ENCODE peak calls at places on chromosome 10, in five cellular contexts. One of them, this sample, is unnamed.

GRCh38 chr10:48232717-48233447 is 41.6 kb downstream of the FRMPD2 start:
- DNase-seq in T-helper 2 cell: no peak
- DNase-seq in T-helper 1 cell: no peak
- DNase-seq in stimulated activated CD8-positive, alpha-beta memory T cell treated with anti-CD3 and anti-CD28 coated beads, Interleukin-12 subunit alpha, Interleukin-12 subunit beta, amount 100 ng/mL, for 1 hour: no peak
- DNase-seq in NCI-H510A: no peak
- DNase-seq in this sample: no peak

GRCh38 chr10:34859170-34859569 is 44.1 kb upstream of the PARD3 start:
- DNase-seq in T-helper 2 cell: no peak
- DNase-seq in T-helper 1 cell: no peak
- DNase-seq in stimulated activated CD8-positive, alpha-beta memory T cell treated with anti-CD3 and anti-CD28 coated beads, Interleukin-12 subunit alpha, Interleukin-12 subunit beta, amount 100 ng/mL, for 1 hour: no peak
- DNase-seq in NCI-H510A: peak; percentile 2
- DNase-seq in this sample: no peak

GRCh38 chr10:88874271-88874670 is 5.8 kb upstream of the STAMBPL1 start:
- DNase-seq in T-helper 2 cell: no peak
- DNase-seq in T-helper 1 cell: no peak
- DNase-seq in stimulated activated CD8-positive, alpha-beta memory T cell treated with anti-CD3 and anti-CD28 coated beads, Interleukin-12 subunit alpha, Interleukin-12 subunit beta, amount 100 ng/mL, for 1 hour: no peak
- DNase-seq in NCI-H510A: no peak
- DNase-seq in this sample: no peak

GRCh38 chr10:121303273-121303890 is 294.9 kb downstream of the FGFR2 start:
- DNase-seq in T-helper 2 cell: no peak
- DNase-seq in T-helper 1 cell: no peak
- DNase-seq in stimulated activated CD8-positive, alpha-beta memory T cell treated with anti-CD3 and anti-CD28 coated beads, Interleukin-12 subunit alpha, Interleukin-12 subunit beta, amount 100 ng/mL, for 1 hour: no peak
- DNase-seq in NCI-H510A: no peak
- DNase-seq in this sample: no peak

GRCh38 chr10:78196964-78197363 is 163.3 kb downstream of the RPS24 start:
- DNase-seq in T-helper 2 cell: no peak
- DNase-seq in T-helper 1 cell: no peak
- DNase-seq in stimulated activated CD8-positive, alpha-beta memory T cell treated with anti-CD3 and anti-CD28 coated beads, Interleukin-12 subunit alpha, Interleukin-12 subunit beta, amount 100 ng/mL, for 1 hour: no peak
- DNase-seq in NCI-H510A: no peak
- DNase-seq in this sample: no peak

GRCh38 chr10:127694580-127695193 is 42.3 kb upstream of the FOXI2 start:
- DNase-seq in T-helper 2 cell: no peak
- DNase-seq in T-helper 1 cell: no peak
- DNase-seq in stimulated activated CD8-positive, alpha-beta memory T cell treated with anti-CD3 and anti-CD28 coated beads, Interleukin-12 subunit alpha, Interleukin-12 subunit beta, amount 100 ng/mL, for 1 hour: no peak
- DNase-seq in NCI-H510A: no peak
- DNase-seq in this sample: no peak

GRCh38 chr10:79444243-79445119 is 943 bp downstream of the ZCCHC24 start:
- DNase-seq in T-helper 2 cell: peak; percentile 27
- DNase-seq in T-helper 1 cell: peak; percentile 30
- DNase-seq in stimulated activated CD8-positive, alpha-beta memory T cell treated with anti-CD3 and anti-CD28 coated beads, Interleukin-12 subunit alpha, Interleukin-12 subunit beta, amount 100 ng/mL, for 1 hour: peak; percentile 26
- DNase-seq in NCI-H510A: peak; percentile 31
- DNase-seq in this sample: peak; percentile 46

GRCh38 chr10:92407305-92408016 is 116.5 kb downstream of the MARCHF5 start:
- DNase-seq in T-helper 2 cell: no peak
- DNase-seq in T-helper 1 cell: no peak
- DNase-seq in stimulated activated CD8-positive, alpha-beta memory T cell treated with anti-CD3 and anti-CD28 coated beads, Interleukin-12 subunit alpha, Interleukin-12 subunit beta, amount 100 ng/mL, for 1 hour: no peak
- DNase-seq in NCI-H510A: no peak
- DNase-seq in this sample: no peak

GRCh38 chr10:78756604-78757442 is 311.9 kb upstream of the ZMIZ1 start:
- DNase-seq in T-helper 2 cell: no peak
- DNase-seq in T-helper 1 cell: no peak
- DNase-seq in stimulated activated CD8-positive, alpha-beta memory T cell treated with anti-CD3 and anti-CD28 coated beads, Interleukin-12 subunit alpha, Interleukin-12 subunit beta, amount 100 ng/mL, for 1 hour: no peak
- DNase-seq in NCI-H510A: no peak
- DNase-seq in this sample: no peak

GRCh38 chr10:100896876-100897461 is 15.8 kb upstream of the SLF2 start:
- DNase-seq in T-helper 2 cell: no peak
- DNase-seq in T-helper 1 cell: no peak
- DNase-seq in stimulated activated CD8-positive, alpha-beta memory T cell treated with anti-CD3 and anti-CD28 coated beads, Interleukin-12 subunit alpha, Interleukin-12 subunit beta, amount 100 ng/mL, for 1 hour: no peak
- DNase-seq in NCI-H510A: no peak
- DNase-seq in this sample: no peak

GRCh38 chr10:12638103-12638502 is 288.8 kb downstream of the CAMK1D start:
- DNase-seq in T-helper 2 cell: no peak
- DNase-seq in T-helper 1 cell: no peak
- DNase-seq in stimulated activated CD8-positive, alpha-beta memory T cell treated with anti-CD3 and anti-CD28 coated beads, Interleukin-12 subunit alpha, Interleukin-12 subunit beta, amount 100 ng/mL, for 1 hour: no peak
- DNase-seq in NCI-H510A: peak; percentile 96
- DNase-seq in this sample: no peak

GRCh38 chr10:130354976-130355795 is 219.0 kb downstream of the GLRX3 start:
- DNase-seq in T-helper 2 cell: no peak
- DNase-seq in T-helper 1 cell: no peak
- DNase-seq in stimulated activated CD8-positive, alpha-beta memory T cell treated with anti-CD3 and anti-CD28 coated beads, Interleukin-12 subunit alpha, Interleukin-12 subunit beta, amount 100 ng/mL, for 1 hour: no peak
- DNase-seq in NCI-H510A: no peak
- DNase-seq in this sample: no peak

GRCh38 chr10:72335394-72336258 is 19.1 kb downstream of the DNAJB12 start:
- DNase-seq in T-helper 2 cell: no peak
- DNase-seq in T-helper 1 cell: no peak
- DNase-seq in stimulated activated CD8-positive, alpha-beta memory T cell treated with anti-CD3 and anti-CD28 coated beads, Interleukin-12 subunit alpha, Interleukin-12 subunit beta, amount 100 ng/mL, for 1 hour: no peak
- DNase-seq in NCI-H510A: no peak
- DNase-seq in this sample: no peak

GRCh38 chr10:69312537-69312936 is 34.2 kb downstream of the HK1 start:
- DNase-seq in T-helper 2 cell: no peak
- DNase-seq in T-helper 1 cell: no peak
- DNase-seq in stimulated activated CD8-positive, alpha-beta memory T cell treated with anti-CD3 and anti-CD28 coated beads, Interleukin-12 subunit alpha, Interleukin-12 subunit beta, amount 100 ng/mL, for 1 hour: no peak
- DNase-seq in NCI-H510A: no peak
- DNase-seq in this sample: no peak

GRCh38 chr10:84156768-84157167 is 16.8 kb upstream of the GPR15LG start:
- DNase-seq in T-helper 2 cell: no peak
- DNase-seq in T-helper 1 cell: no peak
- DNase-seq in stimulated activated CD8-positive, alpha-beta memory T cell treated with anti-CD3 and anti-CD28 coated beads, Interleukin-12 subunit alpha, Interleukin-12 subunit beta, amount 100 ng/mL, for 1 hour: peak; percentile 20
- DNase-seq in NCI-H510A: no peak
- DNase-seq in this sample: peak; percentile 38

GRCh38 chr10:12797471-12798262 is 203.8 kb downstream of the CCDC3 start:
- DNase-seq in T-helper 2 cell: no peak
- DNase-seq in T-helper 1 cell: no peak
- DNase-seq in stimulated activated CD8-positive, alpha-beta memory T cell treated with anti-CD3 and anti-CD28 coated beads, Interleukin-12 subunit alpha, Interleukin-12 subunit beta, amount 100 ng/mL, for 1 hour: no peak
- DNase-seq in NCI-H510A: no peak
- DNase-seq in this sample: no peak

GRCh38 chr10:92068900-92069299 is 145.3 kb downstream of the BTAF1 start:
- DNase-seq in T-helper 2 cell: no peak
- DNase-seq in T-helper 1 cell: no peak
- DNase-seq in stimulated activated CD8-positive, alpha-beta memory T cell treated with anti-CD3 and anti-CD28 coated beads, Interleukin-12 subunit alpha, Interleukin-12 subunit beta, amount 100 ng/mL, for 1 hour: no peak
- DNase-seq in NCI-H510A: no peak
- DNase-seq in this sample: no peak

GRCh38 chr10:33238643-33239042 is 95.8 kb downstream of the NRP1 start:
- DNase-seq in T-helper 2 cell: no peak
- DNase-seq in T-helper 1 cell: no peak
- DNase-seq in stimulated activated CD8-positive, alpha-beta memory T cell treated with anti-CD3 and anti-CD28 coated beads, Interleukin-12 subunit alpha, Interleukin-12 subunit beta, amount 100 ng/mL, for 1 hour: no peak
- DNase-seq in NCI-H510A: no peak
- DNase-seq in this sample: no peak

GRCh38 chr10:83680470-83680891 is 458.8 kb upstream of the GHITM start:
- DNase-seq in T-helper 2 cell: no peak
- DNase-seq in T-helper 1 cell: no peak
- DNase-seq in stimulated activated CD8-positive, alpha-beta memory T cell treated with anti-CD3 and anti-CD28 coated beads, Interleukin-12 subunit alpha, Interleukin-12 subunit beta, amount 100 ng/mL, for 1 hour: no peak
- DNase-seq in NCI-H510A: no peak
- DNase-seq in this sample: no peak

GRCh38 chr10:114629824-114630430 is 28.1 kb downstream of the ABLIM1 start:
- DNase-seq in T-helper 2 cell: no peak
- DNase-seq in T-helper 1 cell: no peak
- DNase-seq in stimulated activated CD8-positive, alpha-beta memory T cell treated with anti-CD3 and anti-CD28 coated beads, Interleukin-12 subunit alpha, Interleukin-12 subunit beta, amount 100 ng/mL, for 1 hour: no peak
- DNase-seq in NCI-H510A: no peak
- DNase-seq in this sample: no peak

GRCh38 chr10:103197177-103197576 is 4.1 kb upstream of the NT5C2 start:
- DNase-seq in T-helper 2 cell: no peak
- DNase-seq in T-helper 1 cell: no peak
- DNase-seq in stimulated activated CD8-positive, alpha-beta memory T cell treated with anti-CD3 and anti-CD28 coated beads, Interleukin-12 subunit alpha, Interleukin-12 subunit beta, amount 100 ng/mL, for 1 hour: no peak
- DNase-seq in NCI-H510A: no peak
- DNase-seq in this sample: no peak

GRCh38 chr10:10256860-10257259 is 760.8 kb upstream of the CELF2 start:
- DNase-seq in T-helper 2 cell: no peak
- DNase-seq in T-helper 1 cell: no peak
- DNase-seq in stimulated activated CD8-positive, alpha-beta memory T cell treated with anti-CD3 and anti-CD28 coated beads, Interleukin-12 subunit alpha, Interleukin-12 subunit beta, amount 100 ng/mL, for 1 hour: no peak
- DNase-seq in NCI-H510A: no peak
- DNase-seq in this sample: no peak

GRCh38 chr10:77887631-77888355 is 38.8 kb downstream of the DLG5 start:
- DNase-seq in T-helper 2 cell: no peak
- DNase-seq in T-helper 1 cell: no peak
- DNase-seq in stimulated activated CD8-positive, alpha-beta memory T cell treated with anti-CD3 and anti-CD28 coated beads, Interleukin-12 subunit alpha, Interleukin-12 subunit beta, amount 100 ng/mL, for 1 hour: no peak
- DNase-seq in NCI-H510A: no peak
- DNase-seq in this sample: no peak

GRCh38 chr10:72354356-72355213 is at the start of gene DNAJB12:
- DNase-seq in T-helper 2 cell: peak; percentile 75
- DNase-seq in T-helper 1 cell: peak; percentile 79
- DNase-seq in stimulated activated CD8-positive, alpha-beta memory T cell treated with anti-CD3 and anti-CD28 coated beads, Interleukin-12 subunit alpha, Interleukin-12 subunit beta, amount 100 ng/mL, for 1 hour: peak; percentile 79
- DNase-seq in NCI-H510A: peak; percentile 94
- DNase-seq in this sample: peak; percentile 86

GRCh38 chr10:110502072-110502845 is 4.6 kb downstream of the DUSP5 start:
- DNase-seq in T-helper 2 cell: no peak
- DNase-seq in T-helper 1 cell: no peak
- DNase-seq in stimulated activated CD8-positive, alpha-beta memory T cell treated with anti-CD3 and anti-CD28 coated beads, Interleukin-12 subunit alpha, Interleukin-12 subunit beta, amount 100 ng/mL, for 1 hour: no peak
- DNase-seq in NCI-H510A: no peak
- DNase-seq in this sample: no peak

GRCh38 chr10:114033566-114033965 is 10.1 kb upstream of the ADRB1 start:
- DNase-seq in T-helper 2 cell: no peak
- DNase-seq in T-helper 1 cell: no peak
- DNase-seq in stimulated activated CD8-positive, alpha-beta memory T cell treated with anti-CD3 and anti-CD28 coated beads, Interleukin-12 subunit alpha, Interleukin-12 subunit beta, amount 100 ng/mL, for 1 hour: no peak
- DNase-seq in NCI-H510A: no peak
- DNase-seq in this sample: no peak

GRCh38 chr10:99930731-99931550 is 78.8 kb downstream of the DNMBP start:
- DNase-seq in T-helper 2 cell: no peak
- DNase-seq in T-helper 1 cell: no peak
- DNase-seq in stimulated activated CD8-positive, alpha-beta memory T cell treated with anti-CD3 and anti-CD28 coated beads, Interleukin-12 subunit alpha, Interleukin-12 subunit beta, amount 100 ng/mL, for 1 hour: no peak
- DNase-seq in NCI-H510A: peak; percentile 71
- DNase-seq in this sample: no peak

GRCh38 chr10:35562427-35562826 is 42.7 kb upstream of the GJD4 start:
- DNase-seq in T-helper 2 cell: no peak
- DNase-seq in T-helper 1 cell: no peak
- DNase-seq in stimulated activated CD8-positive, alpha-beta memory T cell treated with anti-CD3 and anti-CD28 coated beads, Interleukin-12 subunit alpha, Interleukin-12 subunit beta, amount 100 ng/mL, for 1 hour: no peak
- DNase-seq in NCI-H510A: no peak
- DNase-seq in this sample: no peak

GRCh38 chr10:121597504-121598241 is 571 bp downstream of the FGFR2 start:
- DNase-seq in T-helper 2 cell: no peak
- DNase-seq in T-helper 1 cell: no peak
- DNase-seq in stimulated activated CD8-positive, alpha-beta memory T cell treated with anti-CD3 and anti-CD28 coated beads, Interleukin-12 subunit alpha, Interleukin-12 subunit beta, amount 100 ng/mL, for 1 hour: no peak
- DNase-seq in NCI-H510A: no peak
- DNase-seq in this sample: no peak

GRCh38 chr10:80660736-80661135 is 123.0 kb downstream of the SH2D4B start:
- DNase-seq in T-helper 2 cell: no peak
- DNase-seq in T-helper 1 cell: no peak
- DNase-seq in stimulated activated CD8-positive, alpha-beta memory T cell treated with anti-CD3 and anti-CD28 coated beads, Interleukin-12 subunit alpha, Interleukin-12 subunit beta, amount 100 ng/mL, for 1 hour: no peak
- DNase-seq in NCI-H510A: no peak
- DNase-seq in this sample: no peak

GRCh38 chr10:75788394-75789205 is 357.2 kb downstream of the LRMDA start:
- DNase-seq in T-helper 2 cell: no peak
- DNase-seq in T-helper 1 cell: no peak
- DNase-seq in stimulated activated CD8-positive, alpha-beta memory T cell treated with anti-CD3 and anti-CD28 coated beads, Interleukin-12 subunit alpha, Interleukin-12 subunit beta, amount 100 ng/mL, for 1 hour: no peak
- DNase-seq in NCI-H510A: no peak
- DNase-seq in this sample: no peak

GRCh38 chr10:128569546-128569945 is 443.3 kb upstream of the MKI67 start:
- DNase-seq in T-helper 2 cell: no peak
- DNase-seq in T-helper 1 cell: no peak
- DNase-seq in stimulated activated CD8-positive, alpha-beta memory T cell treated with anti-CD3 and anti-CD28 coated beads, Interleukin-12 subunit alpha, Interleukin-12 subunit beta, amount 100 ng/mL, for 1 hour: no peak
- DNase-seq in NCI-H510A: no peak
- DNase-seq in this sample: no peak

GRCh38 chr10:60975716-60976115 is 31.7 kb upstream of the RHOBTB1 start:
- DNase-seq in T-helper 2 cell: no peak
- DNase-seq in T-helper 1 cell: no peak
- DNase-seq in stimulated activated CD8-positive, alpha-beta memory T cell treated with anti-CD3 and anti-CD28 coated beads, Interleukin-12 subunit alpha, Interleukin-12 subunit beta, amount 100 ng/mL, for 1 hour: no peak
- DNase-seq in NCI-H510A: no peak
- DNase-seq in this sample: no peak

GRCh38 chr10:97255512-97256293 is 36.7 kb downstream of the ARHGAP19 start:
- DNase-seq in T-helper 2 cell: no peak
- DNase-seq in T-helper 1 cell: no peak
- DNase-seq in stimulated activated CD8-positive, alpha-beta memory T cell treated with anti-CD3 and anti-CD28 coated beads, Interleukin-12 subunit alpha, Interleukin-12 subunit beta, amount 100 ng/mL, for 1 hour: no peak
- DNase-seq in NCI-H510A: no peak
- DNase-seq in this sample: no peak

GRCh38 chr10:71492871-71493270 is 96.2 kb downstream of the CDH23 start:
- DNase-seq in T-helper 2 cell: no peak
- DNase-seq in T-helper 1 cell: no peak
- DNase-seq in stimulated activated CD8-positive, alpha-beta memory T cell treated with anti-CD3 and anti-CD28 coated beads, Interleukin-12 subunit alpha, Interleukin-12 subunit beta, amount 100 ng/mL, for 1 hour: no peak
- DNase-seq in NCI-H510A: no peak
- DNase-seq in this sample: no peak

GRCh38 chr10:92801978-92802872 is 46.1 kb upstream of the EXOC6 start:
- DNase-seq in T-helper 2 cell: no peak
- DNase-seq in T-helper 1 cell: no peak
- DNase-seq in stimulated activated CD8-positive, alpha-beta memory T cell treated with anti-CD3 and anti-CD28 coated beads, Interleukin-12 subunit alpha, Interleukin-12 subunit beta, amount 100 ng/mL, for 1 hour: no peak
- DNase-seq in NCI-H510A: no peak
- DNase-seq in this sample: no peak

This sample was measured in naive thymus-derived CD8-positive, alpha-beta T cell.